ENCODE peak calls at places on chromosomes 6 and 20, in five cellular contexts. One of them, this sample, is unnamed.

GRCh38 chr6:149463781-149464180 is 21.0 kb downstream of the ZC3H12D start:
- DNase-seq in K562: no peak
- DNase-seq in HCT116: no peak
- DNase-seq in HepG2: no peak
- DNase-seq in H1: no peak
- DNase-seq in this sample: no peak

GRCh38 chr6:149079911-149080501 is 237.5 kb upstream of the TAB2 start:
- DNase-seq in K562: no peak
- DNase-seq in HCT116: no peak
- DNase-seq in HepG2: no peak
- DNase-seq in H1: no peak
- DNase-seq in this sample: no peak

GRCh38 chr6:28982476-28983266 is 22.4 kb downstream of the ZNF311 start:
- DNase-seq in K562: peak
- DNase-seq in HCT116: no peak
- DNase-seq in HepG2: peak
- DNase-seq in H1: no peak
- DNase-seq in this sample: peak

GRCh38 chr20:50625986-50626677 is 65.2 kb downstream of the RIPOR3 start:
- DNase-seq in K562: peak
- DNase-seq in HCT116: peak
- DNase-seq in HepG2: peak
- DNase-seq in H1: peak
- DNase-seq in this sample: no peak

GRCh38 chr20:8130840-8131526 is 1.1 kb upstream of the PLCB1 start:
- DNase-seq in K562: no peak
- DNase-seq in HCT116: no peak
- DNase-seq in HepG2: no peak
- DNase-seq in H1: no peak
- DNase-seq in this sample: no peak

GRCh38 chr6:3356056-3356823 is 97.5 kb downstream of the PSMG4 start:
- DNase-seq in K562: peak
- DNase-seq in HCT116: peak
- DNase-seq in HepG2: peak
- DNase-seq in H1: peak
- DNase-seq in this sample: peak

GRCh38 chr6:42100029-42100901 is 42.2 kb downstream of the C6orf132 start:
- DNase-seq in K562: peak
- DNase-seq in HCT116: no peak
- DNase-seq in HepG2: peak
- DNase-seq in H1: no peak
- DNase-seq in this sample: no peak

GRCh38 chr6:293185-294174 is 1.2 kb downstream of the DUSP22 start:
- DNase-seq in K562: no peak
- DNase-seq in HCT116: no peak
- DNase-seq in HepG2: no peak
- DNase-seq in H1: peak
- DNase-seq in this sample: no peak

GRCh38 chr6:92329416-92329815 is 1089.9 kb downstream of the EPHA7 start:
- DNase-seq in K562: no peak
- DNase-seq in HCT116: no peak
- DNase-seq in HepG2: no peak
- DNase-seq in H1: no peak
- DNase-seq in this sample: no peak

GRCh38 chr20:1882026-1882425 is 13.2 kb upstream of the SIRPA start:
- DNase-seq in K562: no peak
- DNase-seq in HCT116: no peak
- DNase-seq in HepG2: no peak
- DNase-seq in H1: no peak
- DNase-seq in this sample: no peak
- H3K9ac ChIP-seq in K562: no peak
- H3K9ac ChIP-seq in HCT116: no peak
- H3K9ac ChIP-seq in HepG2: no peak
- H3K9ac ChIP-seq in H1: no peak
- H3K9ac ChIP-seq in this sample: no peak

GRCh38 chr6:136823128-136823660 is 802 bp downstream of the PEX7 start:
- DNase-seq in K562: no peak
- DNase-seq in HCT116: no peak
- DNase-seq in HepG2: no peak
- DNase-seq in H1: no peak
- DNase-seq in this sample: no peak

GRCh38 chr6:136822051-136822378 is 377 bp upstream of the PEX7 start:
- DNase-seq in K562: no peak
- DNase-seq in HCT116: no peak
- DNase-seq in HepG2: no peak
- DNase-seq in H1: peak
- DNase-seq in this sample: no peak

GRCh38 chr6:136820541-136820940 is 1.9 kb upstream of the PEX7 start:
- DNase-seq in K562: no peak
- DNase-seq in HCT116: no peak
- DNase-seq in HepG2: no peak
- DNase-seq in H1: no peak
- DNase-seq in this sample: no peak

GRCh38 chr6:136826216-136826615 is 3.8 kb downstream of the PEX7 start:
- DNase-seq in K562: no peak
- DNase-seq in HCT116: no peak
- DNase-seq in HepG2: no peak
- DNase-seq in H1: no peak
- DNase-seq in this sample: no peak

GRCh38 chr6:136822379-136823127 is at the start of gene PEX7:
- DNase-seq in K562: peak
- DNase-seq in HCT116: peak
- DNase-seq in HepG2: peak
- DNase-seq in H1: peak
- DNase-seq in this sample: peak
- TF ChIP-seq CEBPB in K562: no peak
- TF ChIP-seq CEBPB in HCT116: no peak
- TF ChIP-seq CEBPB in HepG2: no peak
- TF ChIP-seq CEBPB in H1: no peak
- TF ChIP-seq CEBPB in this sample: no peak

GRCh38 chr6:134063966-134064445 is 11.6 kb upstream of the SLC2A12 start:
- DNase-seq in K562: peak
- DNase-seq in HCT116: peak
- DNase-seq in HepG2: peak
- DNase-seq in H1: no peak
- DNase-seq in this sample: no peak
- TF ChIP-seq SIN3A in K562: no peak
- TF ChIP-seq SIN3A in HCT116: no peak
- TF ChIP-seq SIN3A in HepG2: no peak
- TF ChIP-seq SIN3A in H1: no peak
- TF ChIP-seq SIN3A in this sample: no peak

DNA sequence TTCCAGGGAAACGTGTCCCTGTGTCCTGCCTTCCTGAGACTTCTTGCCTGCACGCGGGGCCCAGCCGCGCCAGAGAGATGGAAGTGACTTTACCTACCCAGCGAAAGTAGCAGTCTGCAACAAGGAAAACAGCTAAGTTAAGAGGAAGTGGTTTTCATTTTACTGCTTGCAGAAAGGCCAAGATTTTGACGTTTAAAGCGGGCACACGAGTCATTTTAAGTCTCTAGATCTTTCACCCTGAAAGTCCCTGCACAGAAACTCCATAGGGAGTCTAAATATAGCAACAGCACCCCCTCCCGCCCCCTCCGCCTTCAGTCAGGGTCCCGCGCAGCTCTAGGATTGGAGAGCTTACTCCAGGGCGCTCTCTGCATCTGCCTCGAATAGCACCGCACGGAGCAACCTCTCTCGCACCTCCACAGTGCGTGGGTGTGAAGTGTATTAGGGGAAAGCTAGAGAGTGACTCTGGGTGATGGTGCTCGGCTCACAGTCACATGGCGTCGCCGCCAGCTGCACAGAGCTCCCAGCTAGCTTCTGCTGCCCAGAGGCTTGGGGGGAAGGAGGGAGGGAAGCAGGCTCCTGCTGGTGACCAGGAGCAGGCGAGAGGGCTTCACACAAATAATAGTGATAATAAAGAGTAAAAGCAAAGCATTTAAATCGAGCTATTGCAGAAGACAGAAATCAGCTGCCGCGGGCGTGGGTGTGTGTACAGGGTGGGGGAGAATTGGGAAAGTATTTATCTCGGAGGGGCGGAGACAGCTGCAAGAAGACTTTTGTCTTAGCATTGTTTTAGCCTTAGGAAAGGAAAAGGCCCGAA is 1.8 kb upstream of the KCNQ5 start:
- DNase-seq in K562: peak
- DNase-seq in HCT116: no peak
- DNase-seq in HepG2: no peak
- DNase-seq in H1: peak
- DNase-seq in this sample: peak
- H3K9ac ChIP-seq in K562: peak
- H3K9ac ChIP-seq in HCT116: no peak
- H3K9ac ChIP-seq in HepG2: no peak
- H3K9ac ChIP-seq in H1: no peak
- H3K9ac ChIP-seq in this sample: peak